ENCODE peak calls at places on chromosomes 12 and 14, in six cellular contexts. V is activated gamma-delta T cell treated with anti-CD3 and anti-CD28 coated beads, Interleukin-2, amount 50 U/mL, for 16 hours; G is Right ventricle myocardium inferior; C is endodermal cell; L is AG08395; K is RPMI7951. N is an unnamed sample.

GRCh38 chr12:92558806-92559205 is 144.0 kb upstream of the PLEKHG7 start:
- DNase-seq in C (no peak), K (peak), G (no peak), V (no peak), L (no peak), N (no peak)

GRCh38 chr12:29743801-29744200 is 39.9 kb downstream of the TMTC1 start:
- DNase-seq in C (peak), L (no peak), G (no peak), K (peak), V (no peak), N (peak)

GRCh38 chr14:61477845-61478438 is 156.6 kb downstream of the PRKCH start:
- DNase-seq in L (peak), G (peak), V (no peak), C (no peak), K (peak), N (peak)

GRCh38 chr14:41362134-41362533 is 244.5 kb upstream of the LRFN5 start:
- DNase-seq in K (no peak), C (no peak), G (no peak), V (no peak), L (no peak), N (peak)

GRCh38 chr12:88052686-88053085 is 23.5 kb upstream of the C12orf50 start:
- DNase-seq in G (no peak), L (peak), K (peak), C (peak), V (no peak), N (peak)

GRCh38 chr14:64235652-64236640 is 58.2 kb downstream of the ESR2 start:
- DNase-seq in V (no peak), L (no peak), C (no peak), K (no peak), G (no peak), N (no peak)

GRCh38 chr14:58746261-58746660 is 108.5 kb downstream of the DACT1 start:
- DNase-seq in V (no peak), C (no peak), L (peak), G (no peak), K (peak), N (peak)

GRCh38 chr12:130137141-130138018 is 24.9 kb upstream of the FZD10 start:
- DNase-seq in C (peak), V (no peak), K (no peak), L (no peak), G (peak), N (no peak)

GRCh38 chr12:106999444-106999843 is 12.5 kb upstream of the MTERF2 start:
- DNase-seq in V (no peak), C (no peak), L (no peak), G (no peak), K (no peak), N (no peak)

GRCh38 chr12:38875571-38876228 is 29.7 kb downstream of the CPNE8 start:
- DNase-seq in V (no peak), C (no peak), G (no peak), K (no peak), L (no peak), N (no peak)

GRCh38 chr14:102966256-102966655 is 43.8 kb downstream of the AMN start:
- DNase-seq in G (no peak), C (no peak), L (no peak), V (no peak), K (no peak), N (no peak)

GRCh38 chr12:19411234-19412221 is 27.8 kb upstream of the AEBP2 start:
- DNase-seq in G (no peak), C (peak), K (no peak), L (no peak), V (no peak), N (no peak)

GRCh38 chr12:50401383-50402155 is 884 bp downstream of the LARP4 start:
- DNase-seq in K (no peak), C (peak), V (no peak), G (no peak), L (peak), N (peak)

GRCh38 chr14:49203676-49204075 is 382.5 kb downstream of the RPS29 start:
- DNase-seq in L (no peak), G (no peak), C (no peak), V (no peak), K (no peak), N (no peak)

N was measured in PC-3.